ENCODE peak calls at places on chromosomes 1 and 21, in seven cellular contexts. One of them, this sample, is unnamed.

GRCh38 chr1:170555370-170555769 is 23.4 kb downstream of the GORAB start:
- DNase-seq in neuronal stem cell: no peak
- DNase-seq in IMR-90: peak
- DNase-seq in H9: no peak
- DNase-seq in mesenchymal stem cell: no peak
- DNase-seq in H1: no peak
- DNase-seq in trophoblast cell: peak
- DNase-seq in this sample: no peak

GRCh38 chr1:40622936-40623629 is 42.4 kb downstream of the RIMS3 start:
- DNase-seq in neuronal stem cell: no peak
- DNase-seq in IMR-90: no peak
- DNase-seq in H9: peak
- DNase-seq in mesenchymal stem cell: no peak
- DNase-seq in H1: peak
- DNase-seq in trophoblast cell: no peak
- DNase-seq in this sample: no peak

GRCh38 chr1:180982424-180982823 is 40.2 kb downstream of the STX6 start:
- DNase-seq in neuronal stem cell: no peak
- DNase-seq in IMR-90: no peak
- DNase-seq in H9: no peak
- DNase-seq in mesenchymal stem cell: no peak
- DNase-seq in H1: no peak
- DNase-seq in trophoblast cell: no peak
- DNase-seq in this sample: no peak

GRCh38 chr1:177809844-177810243 is 160.0 kb downstream of the SEC16B start:
- DNase-seq in neuronal stem cell: no peak
- DNase-seq in IMR-90: peak
- DNase-seq in H9: no peak
- DNase-seq in mesenchymal stem cell: no peak
- DNase-seq in H1: no peak
- DNase-seq in trophoblast cell: no peak
- DNase-seq in this sample: peak

GRCh38 chr1:212487286-212487685 is 54.6 kb downstream of the NENF start:
- DNase-seq in neuronal stem cell: no peak
- DNase-seq in IMR-90: no peak
- DNase-seq in H9: no peak
- DNase-seq in mesenchymal stem cell: peak
- DNase-seq in H1: no peak
- DNase-seq in trophoblast cell: peak
- DNase-seq in this sample: no peak

GRCh38 chr1:230744382-230744781 is 2.8 kb upstream of the CAPN9 start:
- DNase-seq in neuronal stem cell: no peak
- DNase-seq in IMR-90: peak
- DNase-seq in H9: no peak
- DNase-seq in mesenchymal stem cell: peak
- DNase-seq in H1: no peak
- DNase-seq in trophoblast cell: no peak
- DNase-seq in this sample: peak

GRCh38 chr21:34284613-34285160 is 79.1 kb upstream of the KCNE2 start:
- DNase-seq in neuronal stem cell: no peak
- DNase-seq in IMR-90: no peak
- DNase-seq in H9: no peak
- DNase-seq in mesenchymal stem cell: no peak
- DNase-seq in H1: no peak
- DNase-seq in trophoblast cell: no peak
- DNase-seq in this sample: no peak

GRCh38 chr1:93845554-93846150 is 33.4 kb downstream of the DNTTIP2 start:
- DNase-seq in neuronal stem cell: peak
- DNase-seq in IMR-90: peak
- DNase-seq in H9: peak
- DNase-seq in mesenchymal stem cell: peak
- DNase-seq in H1: no peak
- DNase-seq in trophoblast cell: peak
- DNase-seq in this sample: peak

GRCh38 chr1:17567582-17567981 is 28.1 kb downstream of the ARHGEF10L start:
- DNase-seq in neuronal stem cell: no peak
- DNase-seq in IMR-90: peak
- DNase-seq in H9: no peak
- DNase-seq in mesenchymal stem cell: no peak
- DNase-seq in H1: no peak
- DNase-seq in trophoblast cell: no peak
- DNase-seq in this sample: no peak

GRCh38 chr1:58358311-58358710 is 188.2 kb downstream of the OMA1 start:
- DNase-seq in neuronal stem cell: no peak
- DNase-seq in IMR-90: peak
- DNase-seq in H9: no peak
- DNase-seq in mesenchymal stem cell: peak
- DNase-seq in H1: no peak
- DNase-seq in trophoblast cell: no peak
- DNase-seq in this sample: peak

GRCh38 chr1:79603862-79604261 is 597.3 kb upstream of the ADGRL4 start:
- DNase-seq in neuronal stem cell: no peak
- DNase-seq in IMR-90: peak
- DNase-seq in H9: no peak
- DNase-seq in mesenchymal stem cell: peak
- DNase-seq in H1: no peak
- DNase-seq in trophoblast cell: peak
- DNase-seq in this sample: peak

GRCh38 chr1:224623743-224624333 is 7.7 kb downstream of the CNIH3 start:
- DNase-seq in neuronal stem cell: no peak
- DNase-seq in IMR-90: peak
- DNase-seq in H9: no peak
- DNase-seq in mesenchymal stem cell: peak
- DNase-seq in H1: no peak
- DNase-seq in trophoblast cell: no peak
- DNase-seq in this sample: peak

GRCh38 chr1:118294817-118295486 is 109.9 kb upstream of the SPAG17 start:
- DNase-seq in neuronal stem cell: no peak
- DNase-seq in IMR-90: no peak
- DNase-seq in H9: no peak
- DNase-seq in mesenchymal stem cell: no peak
- DNase-seq in H1: no peak
- DNase-seq in trophoblast cell: peak
- DNase-seq in this sample: peak

GRCh38 chr1:51443555-51443954 is 75.5 kb downstream of the EPS15 start:
- DNase-seq in neuronal stem cell: no peak
- DNase-seq in IMR-90: no peak
- DNase-seq in H9: no peak
- DNase-seq in mesenchymal stem cell: no peak
- DNase-seq in H1: no peak
- DNase-seq in trophoblast cell: no peak
- DNase-seq in this sample: no peak

GRCh38 chr1:152035406-152036315 is 1.1 kb downstream of the S100A11 start:
- DNase-seq in neuronal stem cell: no peak
- DNase-seq in IMR-90: no peak
- DNase-seq in H9: no peak
- DNase-seq in mesenchymal stem cell: peak
- DNase-seq in H1: no peak
- DNase-seq in trophoblast cell: peak
- DNase-seq in this sample: peak

GRCh38 chr1:58738873-58739272 is 39.0 kb upstream of the MYSM1 start:
- DNase-seq in neuronal stem cell: no peak
- DNase-seq in IMR-90: no peak
- DNase-seq in H9: no peak
- DNase-seq in mesenchymal stem cell: no peak
- DNase-seq in H1: no peak
- DNase-seq in trophoblast cell: peak
- DNase-seq in this sample: no peak

GRCh38 chr1:45442272-45442671 is 48.7 kb downstream of the TESK2 start:
- DNase-seq in neuronal stem cell: no peak
- DNase-seq in IMR-90: peak
- DNase-seq in H9: no peak
- DNase-seq in mesenchymal stem cell: peak
- DNase-seq in H1: no peak
- DNase-seq in trophoblast cell: peak
- DNase-seq in this sample: peak

GRCh38 chr1:12602633-12603024 is 15.4 kb downstream of the DHRS3 start:
- DNase-seq in neuronal stem cell: no peak
- DNase-seq in IMR-90: no peak
- DNase-seq in H9: no peak
- DNase-seq in mesenchymal stem cell: no peak
- DNase-seq in H1: no peak
- DNase-seq in trophoblast cell: no peak
- DNase-seq in this sample: no peak

GRCh38 chr1:76023669-76024407 is 50.7 kb upstream of the ST6GALNAC3 start:
- DNase-seq in neuronal stem cell: no peak
- DNase-seq in IMR-90: peak
- DNase-seq in H9: no peak
- DNase-seq in mesenchymal stem cell: peak
- DNase-seq in H1: no peak
- DNase-seq in trophoblast cell: no peak
- DNase-seq in this sample: peak

GRCh38 chr1:31910933-31911332 is 27.2 kb downstream of the PTP4A2 start:
- DNase-seq in neuronal stem cell: no peak
- DNase-seq in IMR-90: no peak
- DNase-seq in H9: no peak
- DNase-seq in mesenchymal stem cell: no peak
- DNase-seq in H1: no peak
- DNase-seq in trophoblast cell: no peak
- DNase-seq in this sample: no peak

GRCh38 chr1:200150721-200151120 is 123.2 kb downstream of the NR5A2 start:
- DNase-seq in neuronal stem cell: no peak
- DNase-seq in IMR-90: peak
- DNase-seq in H9: no peak
- DNase-seq in mesenchymal stem cell: peak
- DNase-seq in H1: no peak
- DNase-seq in trophoblast cell: peak
- DNase-seq in this sample: peak

GRCh38 chr1:23651069-23651808 is 40.4 kb upstream of the RPL11 start:
- DNase-seq in neuronal stem cell: no peak
- DNase-seq in IMR-90: peak
- DNase-seq in H9: no peak
- DNase-seq in mesenchymal stem cell: peak
- DNase-seq in H1: no peak
- DNase-seq in trophoblast cell: peak
- DNase-seq in this sample: peak

GRCh38 chr1:167627865-167628641 is 2.0 kb upstream of the RCSD1 start:
- DNase-seq in neuronal stem cell: no peak
- DNase-seq in IMR-90: no peak
- DNase-seq in H9: no peak
- DNase-seq in mesenchymal stem cell: no peak
- DNase-seq in H1: no peak
- DNase-seq in trophoblast cell: no peak
- DNase-seq in this sample: peak

GRCh38 chr1:101314244-101314643 is 77.4 kb downstream of the S1PR1 start:
- DNase-seq in neuronal stem cell: no peak
- DNase-seq in IMR-90: peak
- DNase-seq in H9: no peak
- DNase-seq in mesenchymal stem cell: peak
- DNase-seq in H1: no peak
- DNase-seq in trophoblast cell: peak
- DNase-seq in this sample: peak
- H2AK5ac ChIP-seq in neuronal stem cell: no peak
- H2AK5ac ChIP-seq in IMR-90: no peak
- H2AK5ac ChIP-seq in H9: no peak
- H2AK5ac ChIP-seq in mesenchymal stem cell: no peak
- H2AK5ac ChIP-seq in H1: no peak
- H2AK5ac ChIP-seq in trophoblast cell: no peak
- H2AK5ac ChIP-seq in this sample: no peak

GRCh38 chr1:205301220-205301821 is 20.2 kb downstream of the NUAK2 start:
- DNase-seq in neuronal stem cell: peak
- DNase-seq in IMR-90: peak
- DNase-seq in H9: peak
- DNase-seq in mesenchymal stem cell: peak
- DNase-seq in H1: peak
- DNase-seq in trophoblast cell: peak
- DNase-seq in this sample: peak
- H3K27ac ChIP-seq in neuronal stem cell: peak
- H3K27ac ChIP-seq in IMR-90: peak
- H3K27ac ChIP-seq in H9: peak
- H3K27ac ChIP-seq in mesenchymal stem cell: peak
- H3K27ac ChIP-seq in H1: peak
- H3K27ac ChIP-seq in trophoblast cell: peak
- H3K27ac ChIP-seq in this sample: peak

GRCh38 chr1:89640440-89640839 is 7.5 kb downstream of the LRRC8C start:
- DNase-seq in neuronal stem cell: no peak
- DNase-seq in IMR-90: no peak
- DNase-seq in H9: no peak
- DNase-seq in mesenchymal stem cell: no peak
- DNase-seq in H1: no peak
- DNase-seq in trophoblast cell: no peak
- DNase-seq in this sample: no peak

GRCh38 chr1:89643577-89643976 is 10.7 kb downstream of the LRRC8C start:
- DNase-seq in neuronal stem cell: no peak
- DNase-seq in IMR-90: no peak
- DNase-seq in H9: no peak
- DNase-seq in mesenchymal stem cell: no peak
- DNase-seq in H1: no peak
- DNase-seq in trophoblast cell: no peak
- DNase-seq in this sample: no peak

GRCh38 chr1:89637496-89637895 is 4.6 kb downstream of the LRRC8C start:
- DNase-seq in neuronal stem cell: no peak
- DNase-seq in IMR-90: peak
- DNase-seq in H9: no peak
- DNase-seq in mesenchymal stem cell: no peak
- DNase-seq in H1: no peak
- DNase-seq in trophoblast cell: no peak
- DNase-seq in this sample: no peak

GRCh38 chr1:89644119-89644814 is 11.3 kb downstream of the LRRC8C start:
- DNase-seq in neuronal stem cell: no peak
- DNase-seq in IMR-90: no peak
- DNase-seq in H9: no peak
- DNase-seq in mesenchymal stem cell: no peak
- DNase-seq in H1: no peak
- DNase-seq in trophoblast cell: no peak
- DNase-seq in this sample: no peak

GRCh38 chr1:89641781-89642180 is 8.9 kb downstream of the LRRC8C start:
- DNase-seq in neuronal stem cell: no peak
- DNase-seq in IMR-90: no peak
- DNase-seq in H9: no peak
- DNase-seq in mesenchymal stem cell: peak
- DNase-seq in H1: no peak
- DNase-seq in trophoblast cell: no peak
- DNase-seq in this sample: no peak
- H2AK5ac ChIP-seq in neuronal stem cell: no peak
- H2AK5ac ChIP-seq in IMR-90: no peak
- H2AK5ac ChIP-seq in H9: no peak
- H2AK5ac ChIP-seq in mesenchymal stem cell: no peak
- H2AK5ac ChIP-seq in H1: no peak
- H2AK5ac ChIP-seq in trophoblast cell: no peak
- H2AK5ac ChIP-seq in this sample: no peak

DNA sequence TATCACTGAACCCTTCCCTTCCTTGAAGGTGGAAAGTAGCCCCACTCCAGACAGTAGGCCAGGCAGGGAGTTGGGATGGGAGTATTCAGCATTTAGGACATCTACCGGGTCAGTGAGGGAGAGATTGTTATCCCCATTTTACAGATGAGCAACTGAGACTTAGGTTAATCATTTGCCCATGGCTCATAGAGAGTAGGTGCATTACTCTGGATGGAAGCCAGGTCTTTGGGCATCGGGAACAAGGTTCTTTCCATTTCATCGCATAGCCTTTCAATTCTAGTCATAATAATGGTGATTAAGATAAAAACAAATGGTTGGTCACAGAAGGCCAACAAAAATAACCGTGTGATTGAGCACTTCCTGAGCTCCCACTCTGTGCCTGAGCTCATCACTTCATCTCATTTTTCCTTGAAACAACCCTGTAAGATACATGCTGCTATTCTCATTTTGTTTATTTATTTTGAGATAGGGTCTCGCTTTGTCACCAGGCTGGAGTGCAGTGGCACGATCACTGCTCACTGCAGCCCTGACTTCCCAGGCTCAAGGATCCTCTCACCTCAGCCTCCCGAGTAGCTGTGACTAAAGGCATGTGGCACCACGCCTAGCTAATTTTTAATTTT is 64.8 kb downstream of the NAV1 start:
- DNase-seq in neuronal stem cell: no peak
- DNase-seq in IMR-90: peak
- DNase-seq in H9: no peak
- DNase-seq in mesenchymal stem cell: peak
- DNase-seq in H1: no peak
- DNase-seq in trophoblast cell: no peak
- DNase-seq in this sample: no peak
- H3K27ac ChIP-seq in neuronal stem cell: no peak
- H3K27ac ChIP-seq in IMR-90: peak
- H3K27ac ChIP-seq in H9: no peak
- H3K27ac ChIP-seq in mesenchymal stem cell: peak
- H3K27ac ChIP-seq in H1: no peak
- H3K27ac ChIP-seq in trophoblast cell: no peak
- H3K27ac ChIP-seq in this sample: no peak

This sample was measured in mesendoderm.